ENCODE peak calls at places on chromosome 2, in ten cellular contexts. D is body of pancreas; F is HT-29; Z is WERI-Rb-1; S is GM04503; H is activated T-cell treated with anti-CD3 and anti-CD28 coated beads for 48 hours; K is kidney glomerular epithelial cell; U is activated naive CD4-positive, alpha-beta T cell treated with anti-CD3 and anti-CD28 coated beads for 36 hours; N is H9; P is hippocampal formation. E is an unnamed sample.
A peak's percentile ranks its signal among the peaks of the same experiment; 100 is the strongest.

GRCh38 chr2:61620244-61621159 is 82.3 kb upstream of the XPO1 start:
- DNase-seq in S (peak; percentile 53), D (no peak), Z (no peak), U (peak; percentile 10), P (no peak), F (peak; percentile 41), H (no peak), K (peak; percentile 68), N (no peak), E (no peak)

GRCh38 chr2:27705851-27706622 is 42.3 kb downstream of the SLC4A1AP start:
- DNase-seq in K (peak; percentile 97), Z (peak; percentile 39), D (peak; percentile 94), N (no peak), U (no peak), F (peak; percentile 89), S (peak; percentile 91), P (no peak), H (no peak), E (peak; percentile 82)

GRCh38 chr2:235070063-235070706 is 118.4 kb downstream of the SH3BP4 start:
- DNase-seq in F (no peak), H (no peak), Z (no peak), S (no peak), K (peak; percentile 58), N (peak; percentile 56), P (no peak), U (no peak), D (no peak), E (no peak)

GRCh38 chr2:113602869-113603466 is 24.1 kb upstream of the RABL2A start:
- DNase-seq in F (no peak), U (no peak), S (no peak), P (no peak), N (no peak), K (no peak), H (no peak), Z (no peak), D (no peak), E (peak; percentile 2)

GRCh38 chr2:176845718-176846117 is 366.9 kb upstream of the HNRNPA3 start:
- DNase-seq in S (no peak), K (no peak), D (no peak), N (no peak), H (no peak), P (no peak), U (no peak), Z (no peak), F (no peak), E (no peak)

GRCh38 chr2:231260442-231260841 is 62.0 kb downstream of the ARMC9 start:
- DNase-seq in P (no peak), Z (no peak), S (no peak), D (peak; percentile 20), U (no peak), F (peak; percentile 10), K (no peak), H (no peak), N (peak; percentile 44), E (no peak)

GRCh38 chr2:169796441-169796840 is 2.2 kb upstream of the SSB start:
- DNase-seq in F (no peak), U (no peak), K (no peak), S (no peak), N (no peak), Z (no peak), D (no peak), H (no peak), P (no peak), E (peak; percentile 31)

GRCh38 chr2:202353430-202353829 is 22.7 kb upstream of the BMPR2 start:
- DNase-seq in S (no peak), Z (no peak), P (no peak), N (no peak), D (no peak), K (no peak), H (no peak), U (no peak), F (no peak), E (no peak)

GRCh38 chr2:150513647-150514046 is 26.2 kb upstream of the RND3 start:
- DNase-seq in N (no peak), S (no peak), U (no peak), F (no peak), H (no peak), Z (no peak), K (no peak), P (no peak), D (no peak), E (no peak)

GRCh38 chr2:51710222-51710621 is 678.3 kb upstream of the NRXN1 start:
- DNase-seq in U (no peak), H (no peak), N (peak; percentile 57), K (peak; percentile 21), S (no peak), P (no peak), D (peak; percentile 18), Z (peak; percentile 58), F (peak; percentile 5), E (no peak)

E was measured in small intestine.